ENCODE peak calls at places on chromosomes 13 and 19, in ten cellular contexts. E is heart right ventricle; P is stomach; O is PC-3; N is CD8-positive, alpha-beta T cell; S is effector memory CD4-positive, alpha-beta T cell; M is brain microvascular endothelial cell; H is GM23248; L is tibial nerve; I is right lobe of liver. C is an unnamed sample.

GRCh38 chr13:111031531-111031961 is 83.6 kb upstream of the ARHGEF7 start:
- DNase-seq in E (no peak), P (no peak), O (peak), N (no peak), S (no peak), M (peak), H (peak), L (no peak), I (no peak), C (no peak)

GRCh38 chr19:35295792-35296462 is 4.0 kb downstream of the MAG start:
- DNase-seq in E (no peak), P (no peak), O (no peak), N (peak), S (peak), M (no peak), H (no peak), L (no peak), I (no peak), C (no peak)

GRCh38 chr19:18608805-18609716 is 2.5 kb upstream of the CRLF1 start:
- DNase-seq in E (no peak), P (no peak), O (no peak), N (no peak), S (no peak), M (no peak), H (no peak), L (no peak), I (no peak), C (no peak)

GRCh38 chr19:4889034-4889825 is 13.5 kb downstream of the ARRDC5 start:
- DNase-seq in E (no peak), P (no peak), O (peak), N (no peak), S (no peak), M (peak), H (peak), L (no peak), I (no peak), C (no peak)

GRCh38 chr13:98449273-98449672 is 127.6 kb downstream of the STK24 start:
- DNase-seq in E (no peak), P (no peak), O (no peak), N (no peak), S (no peak), M (no peak), H (no peak), L (no peak), I (no peak), C (no peak)

GRCh38 chr19:29622191-29623070 is 16.3 kb downstream of the POP4 start:
- DNase-seq in E (no peak), P (no peak), O (peak), N (no peak), S (no peak), M (no peak), H (no peak), L (no peak), I (no peak), C (peak)

GRCh38 chr13:104204177-104204576 is 1138.0 kb upstream of the SLC10A2 start:
- DNase-seq in E (no peak), P (no peak), O (no peak), N (no peak), S (no peak), M (no peak), H (no peak), L (no peak), I (no peak), C (no peak)

GRCh38 chr13:110347535-110348308 is 40.6 kb downstream of the COL4A2 start:
- DNase-seq in E (peak), P (no peak), O (peak), N (no peak), S (no peak), M (peak), H (peak), L (no peak), I (no peak), C (no peak)

GRCh38 chr19:11722414-11722813 is 16.3 kb downstream of the ZNF823 start:
- DNase-seq in E (no peak), P (no peak), O (no peak), N (no peak), S (no peak), M (no peak), H (peak), L (no peak), I (no peak), C (no peak)

GRCh38 chr13:46172531-46172991 is 9.4 kb downstream of the LCP1 start:
- DNase-seq in E (no peak), P (no peak), O (no peak), N (peak), S (peak), M (no peak), H (no peak), L (no peak), I (peak), C (no peak)

GRCh38 chr19:38089440-38089839 is 134.6 kb downstream of the DPF1 start:
- DNase-seq in E (no peak), P (no peak), O (no peak), N (no peak), S (no peak), M (no peak), H (no peak), L (no peak), I (no peak), C (no peak)

GRCh38 chr13:99332456-99332855 is 25.3 kb upstream of the GPR183 start:
- DNase-seq in E (no peak), P (no peak), O (no peak), N (no peak), S (no peak), M (no peak), H (no peak), L (no peak), I (peak), C (no peak)

GRCh38 chr19:45117167-45117594 is 24.2 kb downstream of the PPP1R37 start:
- DNase-seq in E (no peak), P (no peak), O (no peak), N (no peak), S (no peak), M (no peak), H (peak), L (no peak), I (no peak), C (no peak)

GRCh38 chr19:32691952-32692726 is 518 bp downstream of the NUDT19 start:
- DNase-seq in E (peak), P (peak), O (peak), N (peak), S (peak), M (peak), H (peak), L (no peak), I (peak), C (peak)

GRCh38 chr19:18225702-18226468 is at the start of gene PDE4C:
- DNase-seq in E (peak), P (no peak), O (no peak), N (no peak), S (no peak), M (no peak), H (peak), L (no peak), I (peak), C (no peak)

GRCh38 chr13:51873837-51874236 is 12.1 kb downstream of the CCDC70 start:
- DNase-seq in E (no peak), P (no peak), O (no peak), N (no peak), S (no peak), M (no peak), H (no peak), L (no peak), I (no peak), C (no peak)

GRCh38 chr13:30654430-30654829 is 36.7 kb downstream of the USPL1 start:
- DNase-seq in E (no peak), P (no peak), O (no peak), N (no peak), S (peak), M (no peak), H (no peak), L (no peak), I (no peak), C (no peak)

GRCh38 chr13:76048675-76049396 is 412.7 kb downstream of the LMO7 start:
- DNase-seq in E (no peak), P (no peak), O (no peak), N (no peak), S (no peak), M (no peak), H (no peak), L (no peak), I (no peak), C (no peak)

GRCh38 chr19:48514123-48514458 is 2.5 kb upstream of the LMTK3 start:
- DNase-seq in E (no peak), P (no peak), O (no peak), N (no peak), S (no peak), M (no peak), H (no peak), L (no peak), I (no peak), C (no peak)

GRCh38 chr13:66489172-66489571 is 741.0 kb downstream of the PCDH9 start:
- DNase-seq in E (no peak), P (no peak), O (no peak), N (no peak), S (no peak), M (no peak), H (no peak), L (no peak), I (no peak), C (no peak)

GRCh38 chr13:62094937-62095336 is 679.3 kb upstream of the PCDH20 start:
- DNase-seq in E (no peak), P (no peak), O (no peak), N (no peak), S (no peak), M (no peak), H (no peak), L (no peak), I (no peak), C (no peak)

GRCh38 chr13:62093984-62094383 is 678.3 kb upstream of the PCDH20 start:
- DNase-seq in E (no peak), P (no peak), O (no peak), N (no peak), S (no peak), M (no peak), H (no peak), L (no peak), I (no peak), C (no peak)

GRCh38 chr13:62092536-62092935 is 676.9 kb upstream of the PCDH20 start:
- DNase-seq in E (no peak), P (no peak), O (no peak), N (no peak), S (no peak), M (no peak), H (no peak), L (no peak), I (no peak), C (no peak)

GRCh38 chr13:62096652-62097051 is 681.0 kb upstream of the PCDH20 start:
- DNase-seq in E (no peak), P (no peak), O (no peak), N (no peak), S (no peak), M (no peak), H (no peak), L (no peak), I (no peak), C (no peak)

GRCh38 chr13:62092949-62093348 is 677.3 kb upstream of the PCDH20 start:
- DNase-seq in E (no peak), P (no peak), O (no peak), N (no peak), S (no peak), M (no peak), H (no peak), L (no peak), I (no peak), C (no peak)
- H3K27ac ChIP-seq in E (no peak), P (no peak), O (no peak), N (no peak), S (no peak), M (no peak), H (no peak), L (no peak), I (no peak), C (no peak)

DNA sequence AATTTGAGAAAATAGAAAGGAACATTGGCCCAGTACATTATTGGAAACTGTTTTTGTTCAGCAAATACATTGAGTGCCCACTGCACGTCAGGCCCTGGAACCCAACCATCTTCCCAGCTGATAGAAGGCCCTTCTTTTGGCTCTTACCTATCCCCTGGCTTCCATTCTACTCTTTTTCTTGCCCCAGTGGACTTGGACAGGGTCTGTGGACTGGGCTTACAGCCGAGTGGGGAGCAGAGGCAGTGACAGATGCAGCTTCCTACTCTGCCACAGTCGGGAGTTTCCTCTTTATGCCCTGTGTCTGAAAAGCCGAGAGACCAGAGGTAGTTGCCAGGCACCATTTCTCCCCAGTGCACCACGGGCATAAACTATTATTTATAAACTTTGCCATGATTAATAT is 70.4 kb downstream of the ARHGAP35 start:
- DNase-seq in E (no peak), P (no peak), O (no peak), N (no peak), S (no peak), M (no peak), H (no peak), L (no peak), I (no peak), C (no peak)
- H3K27ac ChIP-seq in E (peak), P (no peak), O (peak), N (no peak), S (no peak), M (no peak), H (no peak), L (no peak), I (no peak), C (peak)

GRCh38 chr13:100528353-100528752 is 60.2 kb downstream of the GGACT start:
- DNase-seq in E (no peak), P (no peak), O (no peak), N (no peak), S (no peak), M (no peak), H (no peak), L (no peak), I (no peak), C (no peak)
- H3K27ac ChIP-seq in E (no peak), P (no peak), O (no peak), N (no peak), S (no peak), M (no peak), H (no peak), L (no peak), I (no peak), C (no peak)

DNA sequence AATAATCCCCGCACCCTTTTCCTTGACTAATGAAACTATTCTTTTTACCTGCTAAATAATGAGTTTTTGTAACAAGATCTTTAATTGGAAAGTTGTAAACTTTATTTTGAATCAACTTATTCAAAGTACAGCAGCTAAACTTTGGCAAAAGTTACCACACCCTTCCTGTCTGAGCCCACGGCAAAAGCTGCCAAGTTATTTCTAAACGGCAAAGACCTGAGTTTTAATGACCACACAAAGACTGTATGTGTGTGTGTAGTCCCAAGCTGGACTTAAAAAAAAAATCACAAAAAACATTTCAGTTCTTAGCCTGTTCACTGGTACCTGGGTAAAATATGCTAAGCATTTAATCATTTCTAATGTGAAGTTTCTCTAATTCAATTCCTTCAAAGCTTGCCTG is 60.7 kb downstream of the ZAR1L start:
- DNase-seq in E (no peak), P (no peak), O (no peak), N (no peak), S (no peak), M (no peak), H (peak), L (no peak), I (no peak), C (no peak)
- H3K27ac ChIP-seq in E (peak), P (peak), O (no peak), N (no peak), S (no peak), M (no peak), H (no peak), L (peak), I (peak), C (no peak)

C was measured in substantia nigra.